ENCODE peak calls at places on chromosomes 6 and 20, in six cellular contexts. Z, V, E, H, S and N are unnamed samples.

GRCh38 chr6:28134716-28135115 is 7.0 kb upstream of the ZKSCAN8 start:
- DNase-seq in S (no peak), V (no peak), H (no peak), E (no peak), Z (no peak), N (no peak)

GRCh38 chr20:20820780-20821495 is 108.5 kb upstream of the RALGAPA2 start:
- DNase-seq in S (no peak), E (no peak), Z (no peak), V (peak; percentile 25), H (no peak), N (no peak)

GRCh38 chr6:150328744-150329400 is 39.9 kb upstream of the IYD start:
- DNase-seq in V (no peak), E (no peak), H (no peak), S (no peak), Z (no peak), N (no peak)

GRCh38 chr6:15498640-15499039 is 164.2 kb downstream of the DTNBP1 start:
- DNase-seq in V (no peak), E (peak; percentile 11), S (peak; percentile 91), Z (no peak), H (peak; percentile 34), N (no peak)

GRCh38 chr20:57274846-57275245 is 8.4 kb upstream of the BMP7 start:
- DNase-seq in E (no peak), S (no peak), Z (no peak), H (no peak), V (no peak), N (no peak)

GRCh38 chr6:111409430-111409829 is 73.6 kb downstream of the REV3L start:
- DNase-seq in E (no peak), S (no peak), H (no peak), V (no peak), Z (no peak), N (no peak)

GRCh38 chr6:157269261-157269794 is 54.0 kb downstream of the TMEM242 start:
- DNase-seq in S (no peak), V (no peak), H (no peak), E (no peak), Z (peak; percentile 90), N (no peak)

GRCh38 chr6:109117346-109118035 is 22.2 kb downstream of the CEP57L1 start:
- DNase-seq in S (no peak), Z (no peak), E (no peak), H (no peak), V (no peak), N (no peak)

GRCh38 chr6:116933488-116933887 is 56.4 kb downstream of the RFX6 start:
- DNase-seq in S (peak; percentile 46), V (no peak), H (no peak), E (no peak), Z (no peak), N (no peak)

GRCh38 chr6:156599977-156600647 is 177.1 kb upstream of the ARID1B start:
- DNase-seq in Z (no peak), S (no peak), E (no peak), H (no peak), V (no peak), N (no peak)

GRCh38 chr6:56424068-56424467 is 176.7 kb upstream of the COL21A1 start:
- DNase-seq in E (no peak), H (no peak), S (no peak), Z (no peak), V (no peak), N (peak; percentile 51)

GRCh38 chr20:2485662-2486061 is 15.1 kb upstream of the SNRPB start:
- DNase-seq in E (no peak), Z (peak; percentile 68), S (no peak), V (no peak), H (no peak), N (no peak)

GRCh38 chr6:128327890-128328289 is 192.5 kb downstream of the PTPRK start:
- DNase-seq in Z (no peak), E (no peak), V (peak; percentile 52), S (peak; percentile 45), H (no peak), N (peak; percentile 60)

GRCh38 chr6:152701081-152701862 is 3.6 kb downstream of the MYCT1 start:
- DNase-seq in E (no peak), Z (no peak), H (no peak), S (peak; percentile 6), V (no peak), N (peak; percentile 50)
- TF ChIP-seq CTCF in E (no peak), Z (peak; percentile 16), H (no peak), S (peak; percentile 34), V (peak; percentile 35), N (no peak)

GRCh38 chr20:842547-842940 is 9.0 kb downstream of the FAM110A start:
- DNase-seq in E (no peak), Z (no peak), V (no peak), S (no peak), H (no peak), N (no peak)

GRCh38 chr20:841568-842546 is 8.3 kb downstream of the FAM110A start:
- DNase-seq in H (no peak), S (peak; percentile 80), V (peak; percentile 53), E (no peak), Z (no peak), N (no peak)

GRCh38 chr20:840503-840857 is 7.0 kb downstream of the FAM110A start:
- DNase-seq in E (no peak), Z (no peak), S (no peak), V (no peak), H (no peak), N (no peak)

GRCh38 chr20:839626-840025 is 6.1 kb downstream of the FAM110A start:
- DNase-seq in H (no peak), S (no peak), E (no peak), V (no peak), Z (no peak), N (no peak)

GRCh38 chr20:840858-841567 is 7.5 kb downstream of the FAM110A start:
- DNase-seq in E (no peak), H (no peak), Z (no peak), V (peak; percentile 30), S (peak; percentile 57), N (no peak)
- H3K4me3 ChIP-seq in E (peak overlapping the region; percentile 12), H (no peak overlapping the region), Z (peak overlapping the region; percentile 43), V (peak overlapping the region; percentile 71), S (peak overlapping the region; percentile 75), N (peak overlapping the region; percentile 47)

DNA sequence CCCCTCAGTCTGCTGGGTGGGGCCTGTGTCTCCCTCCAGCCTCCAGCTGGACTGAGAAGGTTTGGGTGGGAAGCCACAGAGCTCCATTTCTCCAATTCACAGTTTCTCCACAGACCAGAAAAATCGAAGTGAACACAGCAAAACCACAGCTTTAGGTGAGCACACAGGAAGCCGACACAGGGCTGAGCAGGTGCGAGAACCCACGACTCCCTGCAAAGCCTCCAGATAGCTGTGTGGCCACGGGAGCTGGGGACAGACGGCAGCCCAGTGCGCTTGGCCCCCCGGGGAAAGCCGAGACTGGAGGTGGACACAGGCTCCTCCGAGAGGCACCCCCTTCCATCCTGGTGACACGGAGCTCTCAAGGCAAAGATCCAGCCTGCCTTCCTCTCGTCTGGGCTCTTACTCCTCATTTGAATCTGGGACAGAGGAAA is 29.0 kb upstream of the MPC1 start:
- DNase-seq in V (no peak), Z (no peak), H (no peak), S (no peak), E (no peak), N (no peak)
- H3K27ac ChIP-seq in V (no peak overlapping the region), Z (no peak overlapping the region), H (no peak overlapping the region), S (no peak overlapping the region), E (no peak overlapping the region), N (no peak overlapping the region)

GRCh38 chr6:33958208-33958862 is 154.5 kb upstream of the MLN start:
- DNase-seq in Z (peak; percentile 37), V (peak; percentile 77), S (peak; percentile 4), E (no peak), H (peak; percentile 56), N (no peak)
- TF ChIP-seq CTCF in Z (no peak), V (peak; percentile 65), S (peak; percentile 57), E (no peak), H (peak; percentile 43), N (peak; percentile 34)